ENCODE peak calls at places on chromosomes 12 and 14, in four cellular contexts. L is glutamatergic neuron; N is NCI-H345; H is naive thymus-derived CD4-positive, alpha-beta T cell. P is an unnamed sample.
A peak's percentile ranks its signal among the peaks of the same experiment; 100 is the strongest.

GRCh38 chr14:102939820-102940561 is 17.5 kb downstream of the AMN start:
- DNase-seq in L (no peak), N (no peak), H (no peak), P (no peak)

GRCh38 chr12:121781751-121782615 is 11.5 kb downstream of the RHOF start:
- DNase-seq in L (no peak), N (peak; percentile 40), H (no peak), P (no peak)

GRCh38 chr14:65234752-65235361 is 132.5 kb upstream of the MAX start:
- DNase-seq in L (no peak), N (no peak), H (no peak), P (no peak)

GRCh38 chr14:68809524-68809923 is 16.7 kb upstream of the ZFP36L1 start:
- DNase-seq in L (no peak), N (no peak), H (no peak), P (no peak)

GRCh38 chr12:89461190-89461589 is 63.4 kb downstream of the GALNT4 start:
- DNase-seq in L (no peak), N (no peak), H (no peak), P (no peak)

GRCh38 chr12:93803408-93803807 is 126.2 kb downstream of the CRADD start:
- DNase-seq in L (no peak), N (no peak), H (no peak), P (no peak)

GRCh38 chr14:22791302-22791701 is 23.9 kb downstream of the SLC7A7 start:
- DNase-seq in L (no peak), N (no peak), H (no peak), P (no peak)

GRCh38 chr14:34857689-34858449 is 17.3 kb downstream of the BAZ1A start:
- DNase-seq in L (no peak), N (no peak), H (no peak), P (no peak)

GRCh38 chr14:45610303-45610702 is 357.3 kb upstream of the MIS18BP1 start:
- DNase-seq in L (no peak), N (peak; percentile 54), H (no peak), P (no peak)

GRCh38 chr12:58884916-58885315 is 35.4 kb downstream of the LRIG3 start:
- DNase-seq in L (no peak), N (no peak), H (no peak), P (no peak)

GRCh38 chr12:116244001-116244400 is 33.5 kb downstream of the MED13L start:
- DNase-seq in L (no peak), N (no peak), H (no peak), P (no peak)

GRCh38 chr14:21921453-21921852 is 247.8 kb upstream of the OR4E1 start:
- DNase-seq in L (no peak), N (no peak), H (no peak), P (no peak)

GRCh38 chr12:112900298-112901145 is 6.2 kb upstream of the OAS1 start:
- DNase-seq in L (peak; percentile 33), N (peak; percentile 69), H (no peak), P (peak; percentile 26)

GRCh38 chr14:104253901-104254353 is 115.5 kb downstream of the KIF26A start:
- DNase-seq in L (peak; percentile 13), N (no peak), H (no peak), P (no peak)

GRCh38 chr12:104295954-104296353 is 7.6 kb upstream of the EID3 start:
- DNase-seq in L (no peak), N (no peak), H (no peak), P (no peak)

GRCh38 chr12:100987552-100988277 is 193.1 kb downstream of the ANO4 start:
- DNase-seq in L (peak; percentile 57), N (peak; percentile 42), H (no peak), P (no peak)

GRCh38 chr12:119613319-119613936 is 19.9 kb downstream of the TMEM233 start:
- DNase-seq in L (no peak), N (peak; percentile 79), H (no peak), P (no peak)

GRCh38 chr12:130702966-130703732 is 12.9 kb downstream of the RIMBP2 start:
- DNase-seq in L (no peak), N (no peak), H (no peak), P (no peak)

P was measured in naive thymus-derived CD8-positive, alpha-beta T cell.